ENCODE peak calls at places on chromosomes 7 and 10, in eight cellular contexts. One of them, this sample, is unnamed. For H3K9me3, the result is how much of the 10 kb centered on the place peaks cover.

GRCh38 chr10:77641788-77642397 is 4.3 kb upstream of the KCNMA1 start:
- DNase-seq in upper lobe of left lung: no peak
- DNase-seq in transverse colon: peak
- DNase-seq in H1: no peak
- DNase-seq in spleen: no peak
- DNase-seq in HCT116: peak
- DNase-seq in stomach: peak
- DNase-seq in endothelial cell of umbilical vein: peak
- DNase-seq in this sample: no peak

GRCh38 chr10:62640386-62640785 is 164.1 kb upstream of the ADO start:
- DNase-seq in upper lobe of left lung: no peak
- DNase-seq in transverse colon: no peak
- DNase-seq in H1: no peak
- DNase-seq in spleen: no peak
- DNase-seq in HCT116: no peak
- DNase-seq in stomach: no peak
- DNase-seq in endothelial cell of umbilical vein: no peak
- DNase-seq in this sample: no peak

GRCh38 chr7:37065779-37066271 is 341.5 kb upstream of the AOAH start:
- DNase-seq in upper lobe of left lung: no peak
- DNase-seq in transverse colon: no peak
- DNase-seq in H1: no peak
- DNase-seq in spleen: no peak
- DNase-seq in HCT116: no peak
- DNase-seq in stomach: no peak
- DNase-seq in endothelial cell of umbilical vein: peak
- DNase-seq in this sample: no peak

GRCh38 chr7:121605297-121605640 is 209.2 kb upstream of the FAM3C start:
- DNase-seq in upper lobe of left lung: no peak
- DNase-seq in transverse colon: no peak
- DNase-seq in H1: no peak
- DNase-seq in spleen: no peak
- DNase-seq in HCT116: no peak
- DNase-seq in stomach: no peak
- DNase-seq in endothelial cell of umbilical vein: no peak
- DNase-seq in this sample: no peak

GRCh38 chr10:49360271-49361177 is 35.4 kb downstream of the DRGX start:
- DNase-seq in upper lobe of left lung: no peak
- DNase-seq in transverse colon: no peak
- DNase-seq in H1: no peak
- DNase-seq in spleen: no peak
- DNase-seq in HCT116: no peak
- DNase-seq in stomach: no peak
- DNase-seq in endothelial cell of umbilical vein: no peak
- DNase-seq in this sample: peak

GRCh38 chr7:28996836-28997235 is 38.7 kb upstream of the TRIL start:
- DNase-seq in upper lobe of left lung: no peak
- DNase-seq in transverse colon: no peak
- DNase-seq in H1: no peak
- DNase-seq in spleen: no peak
- DNase-seq in HCT116: no peak
- DNase-seq in stomach: no peak
- DNase-seq in endothelial cell of umbilical vein: no peak
- DNase-seq in this sample: no peak

GRCh38 chr10:5566606-5567005 is 41.8 kb downstream of the CALML3 start:
- DNase-seq in upper lobe of left lung: no peak
- DNase-seq in transverse colon: peak
- DNase-seq in H1: no peak
- DNase-seq in spleen: no peak
- DNase-seq in HCT116: no peak
- DNase-seq in stomach: no peak
- DNase-seq in endothelial cell of umbilical vein: no peak
- DNase-seq in this sample: no peak

GRCh38 chr7:10888861-10889260 is 84.8 kb upstream of the PHF14 start:
- DNase-seq in upper lobe of left lung: no peak
- DNase-seq in transverse colon: no peak
- DNase-seq in H1: no peak
- DNase-seq in spleen: no peak
- DNase-seq in HCT116: no peak
- DNase-seq in stomach: no peak
- DNase-seq in endothelial cell of umbilical vein: no peak
- DNase-seq in this sample: no peak

GRCh38 chr10:88311264-88311663 is 271.9 kb downstream of the RNLS start:
- DNase-seq in upper lobe of left lung: no peak
- DNase-seq in transverse colon: no peak
- DNase-seq in H1: no peak
- DNase-seq in spleen: no peak
- DNase-seq in HCT116: no peak
- DNase-seq in stomach: no peak
- DNase-seq in endothelial cell of umbilical vein: no peak
- DNase-seq in this sample: no peak

GRCh38 chr7:153581415-153581814 is 470.8 kb upstream of the DPP6 start:
- DNase-seq in upper lobe of left lung: no peak
- DNase-seq in transverse colon: no peak
- DNase-seq in H1: no peak
- DNase-seq in spleen: no peak
- DNase-seq in HCT116: no peak
- DNase-seq in stomach: no peak
- DNase-seq in endothelial cell of umbilical vein: no peak
- DNase-seq in this sample: no peak

GRCh38 chr10:43209064-43209455 is 57.8 kb downstream of the RASGEF1A start:
- DNase-seq in upper lobe of left lung: no peak
- DNase-seq in transverse colon: peak
- DNase-seq in H1: no peak
- DNase-seq in spleen: peak
- DNase-seq in HCT116: no peak
- DNase-seq in stomach: no peak
- DNase-seq in endothelial cell of umbilical vein: no peak
- DNase-seq in this sample: no peak

GRCh38 chr10:24334279-24334922 is 125.5 kb downstream of the KIAA1217 start:
- DNase-seq in upper lobe of left lung: no peak
- DNase-seq in transverse colon: no peak
- DNase-seq in H1: no peak
- DNase-seq in spleen: no peak
- DNase-seq in HCT116: no peak
- DNase-seq in stomach: no peak
- DNase-seq in endothelial cell of umbilical vein: no peak
- DNase-seq in this sample: no peak

GRCh38 chr7:17289074-17289665 is 9.3 kb upstream of the AHR start:
- DNase-seq in upper lobe of left lung: no peak
- DNase-seq in transverse colon: no peak
- DNase-seq in H1: no peak
- DNase-seq in spleen: no peak
- DNase-seq in HCT116: no peak
- DNase-seq in stomach: peak
- DNase-seq in endothelial cell of umbilical vein: peak
- DNase-seq in this sample: no peak

GRCh38 chr7:128827248-128827958 is 2.8 kb upstream of the FLNC start:
- DNase-seq in upper lobe of left lung: peak
- DNase-seq in transverse colon: no peak
- DNase-seq in H1: no peak
- DNase-seq in spleen: no peak
- DNase-seq in HCT116: peak
- DNase-seq in stomach: no peak
- DNase-seq in endothelial cell of umbilical vein: peak
- DNase-seq in this sample: no peak

GRCh38 chr7:988426-988911 is 5.5 kb downstream of the CYP2W1 start:
- DNase-seq in upper lobe of left lung: peak
- DNase-seq in transverse colon: peak
- DNase-seq in H1: no peak
- DNase-seq in spleen: no peak
- DNase-seq in HCT116: no peak
- DNase-seq in stomach: peak
- DNase-seq in endothelial cell of umbilical vein: no peak
- DNase-seq in this sample: no peak

GRCh38 chr7:117202511-117202910 is 120.3 kb downstream of the WNT2 start:
- DNase-seq in upper lobe of left lung: no peak
- DNase-seq in transverse colon: no peak
- DNase-seq in H1: no peak
- DNase-seq in spleen: no peak
- DNase-seq in HCT116: no peak
- DNase-seq in stomach: no peak
- DNase-seq in endothelial cell of umbilical vein: no peak
- DNase-seq in this sample: no peak

GRCh38 chr7:128270799-128271411 is 29.8 kb downstream of the LEP start:
- DNase-seq in upper lobe of left lung: peak
- DNase-seq in transverse colon: no peak
- DNase-seq in H1: no peak
- DNase-seq in spleen: no peak
- DNase-seq in HCT116: no peak
- DNase-seq in stomach: no peak
- DNase-seq in endothelial cell of umbilical vein: no peak
- DNase-seq in this sample: peak

GRCh38 chr10:33095867-33096479 is 137.9 kb upstream of the ITGB1 start:
- DNase-seq in upper lobe of left lung: no peak
- DNase-seq in transverse colon: no peak
- DNase-seq in H1: no peak
- DNase-seq in spleen: no peak
- DNase-seq in HCT116: no peak
- DNase-seq in stomach: no peak
- DNase-seq in endothelial cell of umbilical vein: no peak
- DNase-seq in this sample: no peak

GRCh38 chr7:12570529-12571461 is at the start of gene SCIN:
- DNase-seq in upper lobe of left lung: peak
- DNase-seq in transverse colon: peak
- DNase-seq in H1: no peak
- DNase-seq in spleen: peak
- DNase-seq in HCT116: no peak
- DNase-seq in stomach: peak
- DNase-seq in endothelial cell of umbilical vein: peak
- DNase-seq in this sample: no peak

GRCh38 chr7:100827330-100828226 is at the start of gene EPHB4:
- DNase-seq in upper lobe of left lung: peak
- DNase-seq in transverse colon: peak
- DNase-seq in H1: no peak
- DNase-seq in spleen: peak
- DNase-seq in HCT116: peak
- DNase-seq in stomach: peak
- DNase-seq in endothelial cell of umbilical vein: peak
- DNase-seq in this sample: no peak

GRCh38 chr10:60731134-60731883 is 47.0 kb upstream of the CDK1 start:
- DNase-seq in upper lobe of left lung: no peak
- DNase-seq in transverse colon: peak
- DNase-seq in H1: no peak
- DNase-seq in spleen: no peak
- DNase-seq in HCT116: no peak
- DNase-seq in stomach: no peak
- DNase-seq in endothelial cell of umbilical vein: no peak
- DNase-seq in this sample: no peak

GRCh38 chr7:18901351-18901750 is 216.1 kb downstream of the TWIST1 start:
- DNase-seq in upper lobe of left lung: no peak
- DNase-seq in transverse colon: no peak
- DNase-seq in H1: no peak
- DNase-seq in spleen: no peak
- DNase-seq in HCT116: no peak
- DNase-seq in stomach: no peak
- DNase-seq in endothelial cell of umbilical vein: no peak
- DNase-seq in this sample: no peak

GRCh38 chr10:1360011-1360580 is 303.9 kb downstream of the WDR37 start:
- DNase-seq in upper lobe of left lung: peak
- DNase-seq in transverse colon: no peak
- DNase-seq in H1: peak
- DNase-seq in spleen: no peak
- DNase-seq in HCT116: no peak
- DNase-seq in stomach: no peak
- DNase-seq in endothelial cell of umbilical vein: no peak
- DNase-seq in this sample: no peak

GRCh38 chr7:137667633-137668387 is 179.0 kb downstream of the DGKI start:
- DNase-seq in upper lobe of left lung: no peak
- DNase-seq in transverse colon: no peak
- DNase-seq in H1: no peak
- DNase-seq in spleen: no peak
- DNase-seq in HCT116: no peak
- DNase-seq in stomach: no peak
- DNase-seq in endothelial cell of umbilical vein: no peak
- DNase-seq in this sample: no peak
- H3K27ac ChIP-seq in upper lobe of left lung: no peak
- H3K27ac ChIP-seq in transverse colon: no peak
- H3K27ac ChIP-seq in H1: no peak
- H3K27ac ChIP-seq in spleen: no peak
- H3K27ac ChIP-seq in HCT116: no peak
- H3K27ac ChIP-seq in stomach: no peak
- H3K27ac ChIP-seq in endothelial cell of umbilical vein: no peak
- H3K27ac ChIP-seq in this sample: no peak

GRCh38 chr10:82866424-82867020 is 991.5 kb downstream of the NRG3 start:
- DNase-seq in upper lobe of left lung: no peak
- DNase-seq in transverse colon: no peak
- DNase-seq in H1: no peak
- DNase-seq in spleen: no peak
- DNase-seq in HCT116: no peak
- DNase-seq in stomach: no peak
- DNase-seq in endothelial cell of umbilical vein: no peak
- DNase-seq in this sample: no peak
- TF ChIP-seq POLR2AphosphoS5 in upper lobe of left lung: no peak
- TF ChIP-seq POLR2AphosphoS5 in transverse colon: no peak
- TF ChIP-seq POLR2AphosphoS5 in H1: no peak
- TF ChIP-seq POLR2AphosphoS5 in spleen: no peak
- TF ChIP-seq POLR2AphosphoS5 in HCT116: no peak
- TF ChIP-seq POLR2AphosphoS5 in stomach: no peak
- TF ChIP-seq POLR2AphosphoS5 in endothelial cell of umbilical vein: no peak
- TF ChIP-seq POLR2AphosphoS5 in this sample: no peak

DNA sequence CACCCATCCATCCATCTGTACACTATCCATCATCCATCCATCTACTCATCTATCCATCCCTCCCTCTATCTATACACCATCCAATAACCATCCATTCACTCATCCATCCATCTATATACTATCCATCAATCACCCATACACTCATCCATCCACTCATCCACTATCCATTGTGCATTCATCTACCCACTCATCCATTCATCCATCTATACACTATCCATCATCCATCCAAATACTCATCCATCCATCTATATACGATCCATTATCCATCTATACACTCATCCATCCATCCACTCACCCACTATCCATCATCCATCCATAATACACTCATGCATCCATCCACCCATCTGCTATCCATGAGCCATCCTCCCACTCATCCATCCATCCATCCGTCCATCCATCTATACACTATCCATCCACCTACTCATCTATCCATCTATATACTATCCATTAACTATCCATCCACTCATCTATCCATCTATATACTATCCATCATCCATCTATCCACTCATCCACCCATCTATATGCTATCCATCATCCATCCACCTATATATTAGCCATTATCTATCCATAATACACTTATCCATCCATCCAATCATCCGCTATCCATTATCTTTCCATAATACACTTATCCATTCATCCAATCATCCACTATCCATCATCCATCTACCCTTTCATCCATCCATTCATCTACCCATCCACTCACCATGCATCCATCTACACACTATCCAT is 485.3 kb downstream of the DNAJB6 start:
- DNase-seq in upper lobe of left lung: no peak
- DNase-seq in transverse colon: no peak
- DNase-seq in H1: no peak
- DNase-seq in spleen: no peak
- DNase-seq in HCT116: no peak
- DNase-seq in stomach: no peak
- DNase-seq in endothelial cell of umbilical vein: no peak
- DNase-seq in this sample: no peak
- H3K9me3 ChIP-seq in upper lobe of left lung: under half
- H3K9me3 ChIP-seq in transverse colon: under half
- H3K9me3 ChIP-seq in H1: under half
- H3K9me3 ChIP-seq in spleen: under half
- H3K9me3 ChIP-seq in HCT116: under half
- H3K9me3 ChIP-seq in stomach: under half
- H3K9me3 ChIP-seq in endothelial cell of umbilical vein: under half
- H3K9me3 ChIP-seq in this sample: under half

GRCh38 chr10:74117738-74118137 is 32.9 kb downstream of the AP3M1 start:
- DNase-seq in upper lobe of left lung: no peak
- DNase-seq in transverse colon: no peak
- DNase-seq in H1: no peak
- DNase-seq in spleen: no peak
- DNase-seq in HCT116: no peak
- DNase-seq in stomach: no peak
- DNase-seq in endothelial cell of umbilical vein: no peak
- DNase-seq in this sample: no peak
- H3K27ac ChIP-seq in upper lobe of left lung: no peak
- H3K27ac ChIP-seq in transverse colon: no peak
- H3K27ac ChIP-seq in H1: no peak
- H3K27ac ChIP-seq in spleen: no peak
- H3K27ac ChIP-seq in HCT116: peak
- H3K27ac ChIP-seq in stomach: no peak
- H3K27ac ChIP-seq in endothelial cell of umbilical vein: no peak
- H3K27ac ChIP-seq in this sample: no peak